ENCODE peak calls at places on chromosomes 13 and 19, in eight cellular contexts. W is H1, T is transverse colon, R is stomach, P is K562, B is sigmoid colon, L is HepG2, Y is GM12878. D is an unnamed sample.

GRCh38 chr13:98977568-98978270 is at the start of gene DOCK9:
- DNase-seq in P (no peak), Y (no peak), R (peak), B (peak), W (peak), T (peak), L (no peak), D (peak)

GRCh38 chr13:113148940-113149503 is 9.4 kb upstream of the PROZ start:
- DNase-seq in P (no peak), B (no peak), R (no peak), T (no peak), W (peak), L (no peak), Y (no peak), D (peak)

GRCh38 chr13:40483601-40484000 is 182.8 kb downstream of the FOXO1 start:
- DNase-seq in R (no peak), W (no peak), T (no peak), Y (no peak), P (no peak), L (no peak), B (no peak), D (peak)

GRCh38 chr13:24727731-24728601 is 36.0 kb upstream of the RNF17 start:
- DNase-seq in B (no peak), L (peak), R (peak), Y (peak), P (peak), W (peak), T (peak), D (no peak)

GRCh38 chr13:90709329-90709728 is 638.2 kb upstream of the MIR17HG start:
- DNase-seq in R (no peak), P (no peak), L (no peak), Y (no peak), B (no peak), W (no peak), T (no peak), D (no peak)

GRCh38 chr13:20191311-20191901 is 1.3 kb downstream of the GJB2 start:
- DNase-seq in W (peak), T (peak), Y (no peak), B (no peak), R (no peak), L (no peak), P (no peak), D (peak)

GRCh38 chr13:34627499-34627898 is 314.6 kb upstream of the NBEA start:
- DNase-seq in B (no peak), P (no peak), R (no peak), T (no peak), L (no peak), W (no peak), Y (no peak), D (no peak)

GRCh38 chr13:113427562-113428468 is 25.5 kb downstream of the ADPRHL1 start:
- DNase-seq in L (no peak), R (no peak), P (no peak), T (no peak), Y (no peak), B (no peak), W (no peak), D (peak)

GRCh38 chr19:8137425-8137824 is 12.0 kb downstream of the FBN3 start:
- DNase-seq in W (no peak), T (no peak), Y (no peak), R (no peak), B (no peak), P (no peak), L (no peak), D (no peak)

GRCh38 chr19:53086949-53087348 is 16.3 kb downstream of the ZNF160 start:
- DNase-seq in T (no peak), Y (no peak), L (no peak), P (no peak), B (no peak), W (no peak), R (no peak), D (peak)

GRCh38 chr13:24146961-24147569 is 13.5 kb upstream of the SPATA13 start:
- DNase-seq in W (no peak), R (no peak), Y (no peak), T (no peak), P (no peak), B (no peak), L (no peak), D (no peak)

GRCh38 chr19:40279120-40279551 is 6.0 kb downstream of the AKT2 start:
- DNase-seq in T (peak), W (no peak), R (no peak), B (peak), P (no peak), Y (no peak), L (no peak), D (no peak)

GRCh38 chr19:55474269-55475265 is 1.9 kb upstream of the ZNF628 start:
- DNase-seq in T (no peak), W (no peak), B (no peak), Y (no peak), P (no peak), L (no peak), R (no peak), D (no peak)

GRCh38 chr19:19274716-19275115 is 1.6 kb upstream of the TM6SF2 start:
- DNase-seq in B (no peak), W (no peak), L (no peak), R (no peak), T (peak), P (no peak), Y (no peak), D (no peak)

GRCh38 chr19:39038098-39038497 is 5.7 kb upstream of the FBXO27 start:
- DNase-seq in T (peak), B (no peak), R (peak), Y (no peak), W (peak), P (peak), L (peak), D (peak)

GRCh38 chr13:50215389-50215788 is 200.1 kb downstream of the KCNRG start:
- DNase-seq in R (no peak), W (no peak), P (no peak), L (peak), Y (no peak), T (no peak), B (no peak), D (no peak)

GRCh38 chr13:34411881-34412280 is 530.2 kb upstream of the NBEA start:
- DNase-seq in R (no peak), W (no peak), L (no peak), Y (no peak), P (no peak), B (no peak), T (no peak), D (no peak)

GRCh38 chr13:40352807-40353562 is 313.5 kb downstream of the FOXO1 start:
- DNase-seq in P (no peak), B (peak), T (no peak), Y (no peak), L (no peak), R (no peak), W (no peak), D (no peak)

GRCh38 chr13:90696656-90697055 is 650.8 kb upstream of the MIR17HG start:
- DNase-seq in W (no peak), R (no peak), B (no peak), T (no peak), P (no peak), L (no peak), Y (no peak), D (no peak)

GRCh38 chr19:35353635-35354034 is 4.6 kb upstream of the FFAR3 start:
- DNase-seq in T (no peak), P (no peak), L (no peak), B (peak), W (peak), Y (no peak), R (no peak), D (no peak)

GRCh38 chr13:67408823-67409222 is 178.7 kb upstream of the PCDH9 start:
- DNase-seq in W (no peak), T (no peak), B (no peak), R (no peak), P (no peak), Y (no peak), L (peak), D (no peak)

GRCh38 chr13:30551194-30551593 is 66.5 kb upstream of the USPL1 start:
- DNase-seq in L (peak), Y (no peak), P (no peak), B (no peak), R (no peak), W (no peak), T (no peak), D (no peak)

GRCh38 chr13:110254751-110255553 is 52.0 kb downstream of the COL4A1 start:
- DNase-seq in W (peak), P (no peak), T (no peak), L (no peak), Y (no peak), B (no peak), R (no peak), D (no peak)

GRCh38 chr13:110509478-110509926 is 52.0 kb downstream of the RAB20 start:
- DNase-seq in Y (no peak), L (peak), P (peak), B (no peak), W (no peak), T (no peak), R (no peak), D (no peak)

GRCh38 chr13:107649071-107649470 is 566.3 kb downstream of the LIG4 start:
- DNase-seq in B (no peak), R (no peak), P (no peak), L (no peak), Y (no peak), W (no peak), T (no peak), D (no peak)

GRCh38 chr19:35708391-35708790 is 4.0 kb downstream of the ZBTB32 start:
- DNase-seq in W (no peak), L (no peak), T (no peak), P (no peak), R (no peak), B (no peak), Y (no peak), D (no peak)

GRCh38 chr13:36548129-36548528 is 115.8 kb downstream of the CCNA1 start:
- DNase-seq in Y (no peak), L (no peak), R (no peak), T (no peak), W (no peak), P (no peak), B (no peak), D (no peak)

GRCh38 chr13:80001510-80001842 is 339.4 kb downstream of the SPRY2 start:
- DNase-seq in Y (no peak), W (no peak), B (no peak), P (no peak), L (no peak), T (no peak), R (no peak), D (no peak)

GRCh38 chr13:26881154-26881553 is 120.6 kb upstream of the GPR12 start:
- DNase-seq in B (no peak), W (no peak), Y (no peak), P (no peak), L (no peak), R (no peak), T (no peak), D (no peak)

GRCh38 chr13:98909016-98909415 is 68.8 kb downstream of the DOCK9 start:
- DNase-seq in R (no peak), Y (no peak), L (no peak), T (no peak), P (no peak), B (no peak), W (no peak), D (no peak)

GRCh38 chr13:111228262-111229144 is 91.9 kb upstream of the TEX29 start:
- DNase-seq in B (no peak), T (no peak), W (no peak), L (no peak), Y (no peak), P (no peak), R (no peak), D (peak)

GRCh38 chr19:15396436-15396835 is 16.8 kb upstream of the AKAP8 start:
- DNase-seq in W (no peak), Y (no peak), P (no peak), B (peak), L (no peak), T (no peak), R (no peak), D (no peak)
- TF ChIP-seq POLR2AphosphoS5 in W (no peak), Y (no peak), P (no peak), B (no peak), L (no peak), T (no peak), R (no peak), D (no peak)

DNA sequence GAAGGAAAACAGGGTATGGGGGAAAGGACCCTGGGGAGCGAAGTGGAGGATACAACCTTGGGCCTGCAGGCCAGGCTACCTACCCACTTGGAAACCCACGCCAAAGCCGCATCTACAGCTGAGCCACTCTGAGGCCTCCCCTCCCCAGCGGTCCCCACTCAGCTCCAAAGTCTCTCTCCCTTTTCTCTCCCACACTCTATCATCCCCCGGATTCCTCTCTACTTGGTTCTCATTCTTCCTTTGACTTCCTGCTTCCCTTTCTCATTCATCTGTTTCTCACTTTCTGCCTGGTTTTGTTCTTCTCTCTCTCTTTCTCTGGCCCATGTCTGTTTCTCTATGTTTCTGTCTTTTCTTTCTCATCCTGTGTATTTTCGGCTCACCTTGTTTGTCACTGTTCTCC is 2.7 kb downstream of the KLK3 start:
- DNase-seq in W (no peak), P (no peak), L (no peak), T (no peak), Y (no peak), B (no peak), R (no peak), D (no peak)
- TF ChIP-seq EP300 in W (no peak), P (no peak), L (no peak), T (no peak), Y (no peak), B (no peak), R (no peak), D (no peak)

DNA sequence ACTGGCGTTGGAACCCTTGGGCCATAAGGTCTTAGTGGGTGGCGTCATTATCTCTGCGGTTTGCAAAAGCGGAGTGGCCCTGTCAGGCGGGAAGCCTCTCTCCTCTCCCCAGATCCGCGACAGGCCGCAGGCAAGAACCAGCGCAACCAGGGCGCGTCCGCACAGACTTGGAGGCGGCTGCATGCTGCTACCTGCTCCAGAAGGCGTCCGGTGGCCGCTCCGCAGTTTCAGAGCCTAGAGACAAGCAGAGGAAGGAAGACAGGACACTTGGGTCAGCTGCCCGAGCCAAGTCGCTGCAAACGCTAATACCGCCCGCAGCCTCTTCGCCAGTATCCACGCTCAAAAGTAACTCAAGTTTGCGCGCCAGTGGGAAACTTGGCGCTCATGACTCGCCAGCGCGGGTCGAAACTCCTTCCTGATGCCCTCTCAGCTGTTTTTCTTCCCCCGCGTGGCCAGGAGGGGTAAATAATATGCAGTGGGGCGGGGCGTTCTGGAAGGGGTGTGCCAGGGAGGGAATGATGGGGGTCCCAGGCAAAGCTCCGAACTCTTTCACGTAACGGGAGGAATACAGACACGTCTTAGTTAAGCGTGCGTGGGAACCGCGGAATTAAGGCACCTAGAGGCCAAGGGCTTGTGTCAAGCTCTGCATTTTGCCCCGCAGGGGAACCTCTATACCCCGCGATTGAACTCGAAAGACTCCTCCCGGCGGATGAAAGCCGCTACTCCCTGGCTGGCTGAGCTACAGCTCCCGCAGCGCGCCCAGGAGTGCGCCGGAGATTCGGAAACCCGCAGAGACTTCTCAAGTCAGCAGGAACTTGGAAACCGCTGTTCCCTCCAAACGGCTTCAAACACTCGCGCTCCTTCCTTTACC is at the start of gene EDNRB:
- DNase-seq in W (peak), T (peak), P (no peak), B (peak), R (peak), L (no peak), Y (no peak), D (peak)
- TF ChIP-seq POLR2AphosphoS5 in W (no peak), T (peak), P (no peak), B (peak), R (peak), L (no peak), Y (no peak), D (no peak)

DNA sequence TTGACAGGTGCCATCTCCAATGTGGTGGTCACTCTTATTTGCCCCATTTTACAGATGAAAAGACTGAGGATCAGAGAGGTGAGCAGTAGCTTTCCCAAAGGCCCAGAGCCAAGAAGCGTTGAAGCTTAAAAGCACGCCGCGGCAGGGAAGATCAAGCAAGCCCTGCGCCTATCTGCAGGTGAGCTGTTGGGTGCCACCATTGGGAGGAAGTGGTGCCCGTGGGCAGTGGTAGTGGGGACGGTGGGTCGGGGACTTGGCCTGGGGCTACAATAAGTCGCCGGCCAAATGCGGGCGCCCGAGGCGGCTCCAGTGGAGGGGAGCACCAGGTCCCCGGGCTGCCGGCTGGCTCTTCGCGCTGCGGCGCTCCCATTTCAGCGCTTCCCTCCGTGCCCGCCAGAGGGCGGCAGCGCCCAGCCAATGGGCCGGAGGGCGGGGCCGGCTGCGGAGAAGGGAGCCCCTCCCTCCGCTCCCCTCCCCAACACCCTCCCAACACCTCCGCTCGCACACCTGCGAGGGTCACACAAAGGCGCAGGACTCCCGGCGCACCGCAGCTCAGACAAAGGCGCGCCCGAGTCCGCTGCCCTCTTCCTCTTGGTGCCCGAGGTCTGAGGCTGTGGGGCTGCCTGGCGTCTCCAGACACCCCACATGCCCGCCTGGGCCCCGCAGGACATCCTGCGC is 744 bp upstream of the POU2F2 start:
- DNase-seq in W (peak), R (peak), P (peak), B (peak), L (peak), Y (peak), T (peak), D (peak)
- TF ChIP-seq EP300 in W (no peak), R (no peak), P (no peak), B (no peak), L (no peak), Y (no peak), T (no peak), D (no peak)

GRCh38 chr13:31925079-31925478 is 106.5 kb upstream of the FRY start:
- DNase-seq in W (no peak), T (no peak), P (no peak), R (no peak), B (no peak), L (no peak), Y (no peak), D (no peak)

GRCh38 chr13:31923134-31923763 is 108.3 kb upstream of the FRY start:
- DNase-seq in P (no peak), B (no peak), T (no peak), R (no peak), W (no peak), Y (no peak), L (peak), D (no peak)

GRCh38 chr13:31920301-31920818 is 111.2 kb upstream of the FRY start:
- DNase-seq in B (no peak), L (no peak), P (no peak), W (no peak), Y (no peak), R (no peak), T (no peak), D (no peak)

GRCh38 chr13:31919241-31919640 is 112.3 kb upstream of the FRY start:
- DNase-seq in P (no peak), T (no peak), R (no peak), W (no peak), Y (no peak), L (no peak), B (no peak), D (no peak)

GRCh38 chr13:31922724-31923123 is 108.8 kb upstream of the FRY start:
- DNase-seq in L (no peak), T (no peak), Y (no peak), P (no peak), W (no peak), B (no peak), R (no peak), D (no peak)
- TF ChIP-seq POLR2AphosphoS5 in L (no peak), T (no peak), Y (no peak), P (no peak), W (no peak), B (no peak), R (no peak), D (no peak)

GRCh38 chr19:47351545-47351944 is 2.4 kb downstream of the DHX34 start:
- DNase-seq in Y (no peak), W (no peak), L (peak), T (no peak), R (no peak), P (no peak), B (no peak), D (no peak)
- TF ChIP-seq EP300 in Y (no peak), W (no peak), L (no peak), T (no peak), R (no peak), P (no peak), B (no peak), D (no peak)

D was measured in upper lobe of left lung.